ENCODE peak calls at places on chromosomes 11 and 22, in eight cellular contexts. V is HTR-8/SVneo, G is thoracic aorta, T is heart left ventricle, K is neuronal stem cell, N is neural crest cell, Z is osteocyte, L is amniotic stem cell. B is an unnamed sample.

GRCh38 chr22:49771266-49772065 is 56.2 kb downstream of the BRD1 start:
- DNase-seq in V (no peak), G (no peak), T (peak), K (no peak), N (no peak), Z (no peak), L (no peak), B (no peak)

GRCh38 chr11:116173506-116173905 is 599.3 kb downstream of the BUD13 start:
- DNase-seq in V (no peak), G (no peak), T (no peak), K (no peak), N (no peak), Z (peak), L (no peak), B (no peak)

GRCh38 chr11:79396674-79397073 is 44.2 kb downstream of the TENM4 start:
- DNase-seq in V (no peak), G (no peak), T (no peak), K (no peak), N (no peak), Z (no peak), L (no peak), B (no peak)

GRCh38 chr11:1640076-1640946 is 10.7 kb downstream of the KRTAP5-5 start:
- DNase-seq in V (peak), G (no peak), T (no peak), K (peak), N (peak), Z (no peak), L (no peak), B (no peak)

GRCh38 chr22:37500745-37501144 is 14.6 kb upstream of the MFNG start:
- DNase-seq in V (no peak), G (no peak), T (no peak), K (no peak), N (no peak), Z (no peak), L (no peak), B (no peak)

GRCh38 chr11:119666061-119666460 is 62.9 kb downstream of the NECTIN1 start:
- DNase-seq in V (no peak), G (no peak), T (no peak), K (no peak), N (no peak), Z (no peak), L (no peak), B (no peak)

GRCh38 chr11:24762076-24762475 is 265.2 kb downstream of the LUZP2 start:
- DNase-seq in V (no peak), G (no peak), T (no peak), K (no peak), N (no peak), Z (no peak), L (no peak), B (no peak)

GRCh38 chr22:22974795-22975580 is 87.4 kb downstream of the IGLL5 start:
- DNase-seq in V (no peak), G (no peak), T (no peak), K (no peak), N (no peak), Z (no peak), L (no peak), B (no peak)

GRCh38 chr11:120785576-120785975 is 238.3 kb upstream of the TBCEL start:
- DNase-seq in V (no peak), G (no peak), T (no peak), K (no peak), N (no peak), Z (peak), L (no peak), B (no peak)

GRCh38 chr11:123681007-123681406 is 26.6 kb upstream of the SCN3B start:
- DNase-seq in V (no peak), G (no peak), T (no peak), K (no peak), N (no peak), Z (no peak), L (no peak), B (no peak)

GRCh38 chr22:49847751-49848689 is 5.6 kb upstream of the ZBED4 start:
- DNase-seq in V (no peak), G (no peak), T (no peak), K (no peak), N (no peak), Z (no peak), L (no peak), B (no peak)

GRCh38 chr11:1303196-1303821 is 6.1 kb downstream of the TOLLIP start:
- DNase-seq in V (no peak), G (no peak), T (no peak), K (no peak), N (peak), Z (peak), L (no peak), B (no peak)

GRCh38 chr22:44335903-44336803 is 23.4 kb upstream of the SHISAL1 start:
- DNase-seq in V (no peak), G (no peak), T (no peak), K (no peak), N (no peak), Z (no peak), L (no peak), B (no peak)

GRCh38 chr11:130189492-130190210 is 30.1 kb downstream of the ST14 start:
- DNase-seq in V (no peak), G (no peak), T (peak), K (no peak), N (no peak), Z (no peak), L (no peak), B (no peak)

GRCh38 chr11:77027275-77027674 is 6.9 kb upstream of the B3GNT6 start:
- DNase-seq in V (no peak), G (no peak), T (no peak), K (no peak), N (no peak), Z (no peak), L (no peak), B (peak)

GRCh38 chr22:38696606-38697005 is 4.1 kb downstream of the JOSD1 start:
- DNase-seq in V (no peak), G (no peak), T (no peak), K (no peak), N (no peak), Z (no peak), L (peak), B (no peak)

GRCh38 chr11:78187366-78188011 is 937 bp downstream of the KCTD21 start:
- DNase-seq in V (no peak), G (no peak), T (no peak), K (no peak), N (no peak), Z (no peak), L (no peak), B (no peak)

GRCh38 chr11:86155210-86155844 is 86.4 kb upstream of the PICALM start:
- DNase-seq in V (no peak), G (no peak), T (no peak), K (no peak), N (no peak), Z (no peak), L (no peak), B (no peak)

GRCh38 chr11:76984741-76985140 is 49.5 kb upstream of the B3GNT6 start:
- DNase-seq in V (no peak), G (no peak), T (no peak), K (no peak), N (no peak), Z (no peak), L (no peak), B (no peak)

GRCh38 chr11:133894956-133895549 is 49.7 kb upstream of the SPATA19 start:
- DNase-seq in V (peak), G (no peak), T (no peak), K (no peak), N (no peak), Z (peak), L (no peak), B (no peak)

GRCh38 chr22:27850000-27850465 is 48.5 kb upstream of the MN1 start:
- DNase-seq in V (no peak), G (no peak), T (no peak), K (no peak), N (no peak), Z (no peak), L (no peak), B (no peak)

GRCh38 chr22:42343551-42344081 is 73.2 kb upstream of the TCF20 start:
- DNase-seq in V (peak), G (no peak), T (no peak), K (no peak), N (no peak), Z (no peak), L (no peak), B (no peak)

GRCh38 chr11:117670443-117670842 is 126.6 kb downstream of the DSCAML1 start:
- DNase-seq in V (no peak), G (no peak), T (no peak), K (peak), N (no peak), Z (no peak), L (no peak), B (no peak)

GRCh38 chr11:35346472-35347136 is 72.8 kb downstream of the SLC1A2 start:
- DNase-seq in V (no peak), G (no peak), T (no peak), K (no peak), N (no peak), Z (no peak), L (no peak), B (no peak)

GRCh38 chr11:111297696-111298095 is 650 bp upstream of the POU2AF3 start:
- DNase-seq in V (no peak), G (no peak), T (peak), K (no peak), N (no peak), Z (no peak), L (no peak), B (no peak)

GRCh38 chr11:80846979-80847378 is 1406.1 kb upstream of the TENM4 start:
- DNase-seq in V (no peak), G (no peak), T (no peak), K (no peak), N (no peak), Z (no peak), L (no peak), B (no peak)

GRCh38 chr11:18081551-18081950 is 24.3 kb downstream of the SAAL1 start:
- DNase-seq in V (no peak), G (no peak), T (no peak), K (no peak), N (no peak), Z (no peak), L (no peak), B (no peak)

GRCh38 chr22:29744902-29745301 is 21.9 kb downstream of the ZMAT5 start:
- DNase-seq in V (no peak), G (no peak), T (peak), K (no peak), N (no peak), Z (no peak), L (no peak), B (peak)

GRCh38 chr11:63837027-63837688 is 1.8 kb upstream of the MARK2 start:
- DNase-seq in V (peak), G (no peak), T (no peak), K (peak), N (peak), Z (peak), L (peak), B (no peak)

GRCh38 chr11:130407978-130408377 is 20.4 kb downstream of the ADAMTS8 start:
- DNase-seq in V (peak), G (peak), T (no peak), K (no peak), N (no peak), Z (no peak), L (peak), B (peak)

GRCh38 chr11:91857194-91857593 is 367.4 kb upstream of the FAT3 start:
- DNase-seq in V (no peak), G (no peak), T (no peak), K (no peak), N (no peak), Z (no peak), L (no peak), B (peak)